ENCODE peak calls at places on chromosomes 5 and 9, in five cellular contexts. I is hepatocyte, E is GM12865, O is IMR-90, N is BJ. F is an unnamed sample.

GRCh38 chr9:27183701-27184100 is 74.7 kb downstream of the TEK start:
- DNase-seq in O (peak), E (no peak), N (no peak), I (peak), F (no peak)

GRCh38 chr5:172854451-172854871 is 20.4 kb downstream of the ERGIC1 start:
- DNase-seq in I (no peak), N (no peak), E (no peak), O (peak), F (peak)

GRCh38 chr9:14340994-14341393 is 27.1 kb upstream of the NFIB start:
- DNase-seq in E (no peak), N (no peak), O (no peak), I (no peak), F (no peak)

GRCh38 chr9:106862946-106863740 is at the start of gene ZNF462:
- DNase-seq in N (no peak), O (peak), E (no peak), I (peak), F (peak)

GRCh38 chr9:89655990-89656657 is 51.3 kb downstream of the GADD45G start:
- DNase-seq in E (peak), O (no peak), N (no peak), I (no peak), F (no peak)

GRCh38 chr5:126483156-126483555 is 59.9 kb downstream of the GRAMD2B start:
- DNase-seq in I (no peak), N (no peak), E (no peak), O (peak), F (peak)

GRCh38 chr5:123036391-123037103 is at the start of gene PPIC:
- DNase-seq in O (peak), E (peak), N (peak), I (peak), F (peak)

GRCh38 chr9:109499631-109500120 is 1.6 kb upstream of the PTPN3 start:
- DNase-seq in I (peak), N (no peak), O (no peak), E (no peak), F (no peak)

GRCh38 chr9:108634669-108635462 is 220.9 kb downstream of the ACTL7B start:
- DNase-seq in E (no peak), I (no peak), O (no peak), N (no peak), F (peak)

GRCh38 chr5:68522863-68523262 is 307.3 kb downstream of the PIK3R1 start:
- DNase-seq in O (peak), I (peak), N (peak), E (no peak), F (peak)

GRCh38 chr5:154476343-154477213 is 1.4 kb downstream of the HAND1 start:
- DNase-seq in N (no peak), O (no peak), I (no peak), E (no peak), F (no peak)

GRCh38 chr5:170439246-170439943 is 50.2 kb upstream of the KCNMB1 start:
- DNase-seq in N (no peak), E (no peak), I (no peak), O (no peak), F (no peak)

GRCh38 chr5:16461026-16461425 is 4.6 kb downstream of the ZNF622 start:
- DNase-seq in E (no peak), N (peak), I (no peak), O (peak), F (peak)

GRCh38 chr5:174608631-174609097 is 115.7 kb upstream of the MSX2 start:
- DNase-seq in I (no peak), N (no peak), E (no peak), O (no peak), F (no peak)

GRCh38 chr5:104179057-104179456 is 616.5 kb upstream of the NUDT12 start:
- DNase-seq in E (peak), N (no peak), O (peak), I (peak), F (peak)

GRCh38 chr5:129696636-129697035 is 51.3 kb upstream of the MINAR2 start:
- DNase-seq in E (no peak), N (no peak), I (no peak), O (no peak), F (no peak)

GRCh38 chr9:82404484-82405280 is 416.1 kb downstream of the SPATA31D1 start:
- DNase-seq in E (no peak), N (no peak), I (no peak), O (peak), F (no peak)

GRCh38 chr9:129330711-129331279 is 152.7 kb upstream of the IER5L start:
- DNase-seq in I (no peak), E (peak), N (no peak), O (no peak), F (peak)

GRCh38 chr5:151805414-151806225 is 33.9 kb downstream of the G3BP1 start:
- DNase-seq in N (peak), I (no peak), O (peak), E (no peak), F (peak)

GRCh38 chr5:75277463-75277862 is 40.8 kb upstream of the ANKRD31 start:
- DNase-seq in O (no peak), E (no peak), N (no peak), I (peak), F (no peak)

GRCh38 chr5:3836528-3836927 is 240.9 kb downstream of the IRX1 start:
- DNase-seq in O (no peak), N (no peak), I (no peak), E (no peak), F (no peak)

GRCh38 chr5:125412561-125413535 is 666.4 kb upstream of the ZNF608 start:
- DNase-seq in I (peak), N (no peak), E (peak), O (peak), F (peak)

GRCh38 chr5:54638090-54638489 is 120.5 kb downstream of the SNX18 start:
- DNase-seq in N (no peak), E (no peak), I (no peak), O (no peak), F (no peak)

GRCh38 chr5:116242363-116242762 is 157.5 kb downstream of the COMMD10 start:
- DNase-seq in I (no peak), O (peak), E (no peak), N (no peak), F (peak)

GRCh38 chr9:119117409-119117808 is 251.8 kb downstream of the BRINP1 start:
- DNase-seq in E (no peak), O (no peak), I (no peak), N (no peak), F (no peak)

GRCh38 chr9:35757527-35758275 is 3.6 kb upstream of the MSMP start:
- DNase-seq in N (no peak), I (no peak), O (no peak), E (no peak), F (no peak)

GRCh38 chr5:88854769-88855168 is 28.2 kb downstream of the MEF2C start:
- DNase-seq in O (no peak), N (no peak), I (no peak), E (no peak), F (no peak)

GRCh38 chr9:131669234-131670172 is 70.4 kb downstream of the RAPGEF1 start:
- DNase-seq in N (no peak), E (no peak), I (no peak), O (no peak), F (no peak)

GRCh38 chr5:74648835-74649286 is 8.3 kb upstream of the ENC1 start:
- DNase-seq in N (no peak), O (peak), E (peak), I (peak), F (peak)

GRCh38 chr9:124139001-124139400 is 118.7 kb upstream of the NEK6 start:
- DNase-seq in E (peak), N (peak), O (peak), I (no peak), F (peak)

GRCh38 chr5:6545770-6546690 is 86.8 kb downstream of the NSUN2 start:
- DNase-seq in O (no peak), N (no peak), I (no peak), E (no peak), F (no peak)

GRCh38 chr9:18824095-18824666 is 208.8 kb downstream of the SAXO1 start:
- DNase-seq in N (no peak), O (no peak), I (peak), E (peak), F (no peak)

GRCh38 chr9:129752915-129753724 is at the start of gene PTGES:
- DNase-seq in O (peak), I (peak), E (peak), N (peak), F (peak)

GRCh38 chr5:127243011-127243410 is 47.6 kb upstream of the MEGF10 start:
- DNase-seq in N (no peak), I (no peak), E (no peak), O (no peak), F (no peak)

GRCh38 chr5:175862131-175863012 is 9.0 kb upstream of the CPLX2 start:
- DNase-seq in I (no peak), O (no peak), N (no peak), E (no peak), F (no peak)

GRCh38 chr5:117614408-117614807 is 1039.8 kb upstream of the SEMA6A start:
- DNase-seq in I (no peak), O (no peak), N (no peak), E (no peak), F (no peak)

GRCh38 chr5:14683906-14684455 is 19.5 kb downstream of the OTULIN start:
- DNase-seq in E (no peak), I (no peak), O (no peak), N (no peak), F (no peak)

DNA sequence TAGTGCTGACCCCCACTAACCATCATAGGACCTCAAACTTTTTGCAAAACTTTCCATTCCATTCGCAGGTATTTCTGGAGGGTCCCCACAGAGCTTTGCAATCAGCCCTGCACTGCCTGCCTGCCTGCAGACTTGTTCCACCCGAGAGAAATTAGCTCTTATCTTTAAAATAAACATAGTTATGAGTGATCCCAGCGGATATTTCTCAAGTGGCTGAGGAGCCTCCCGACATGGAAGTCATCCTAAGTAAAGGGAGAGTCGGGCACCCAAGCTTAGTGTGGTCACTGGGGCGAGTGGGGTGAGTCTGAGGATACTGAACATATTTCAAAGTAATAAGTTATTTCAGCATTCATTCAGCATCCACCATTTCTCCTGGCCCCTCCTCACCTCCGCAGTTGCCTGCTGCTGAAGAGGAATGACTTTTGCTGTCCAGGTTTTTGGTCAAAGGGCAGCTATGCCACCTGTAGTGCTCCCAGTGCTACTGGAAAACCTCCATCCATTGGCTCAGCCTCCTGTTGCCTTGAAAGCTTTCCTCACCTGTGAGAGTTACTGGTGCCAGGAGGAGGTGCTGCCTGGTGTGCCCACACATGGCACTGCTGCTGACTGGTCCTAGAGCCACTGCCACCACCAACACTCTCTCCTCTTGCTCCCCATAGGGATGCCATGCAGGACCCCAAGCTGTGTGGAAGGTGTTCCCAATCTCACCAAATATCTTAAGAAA is 89.7 kb upstream of the PCSK1 start:
- DNase-seq in N (no peak), E (no peak), I (no peak), O (no peak), F (no peak)
- H3K4me3 ChIP-seq in N (no peak), E (no peak), I (no peak), O (no peak), F (no peak)

DNA sequence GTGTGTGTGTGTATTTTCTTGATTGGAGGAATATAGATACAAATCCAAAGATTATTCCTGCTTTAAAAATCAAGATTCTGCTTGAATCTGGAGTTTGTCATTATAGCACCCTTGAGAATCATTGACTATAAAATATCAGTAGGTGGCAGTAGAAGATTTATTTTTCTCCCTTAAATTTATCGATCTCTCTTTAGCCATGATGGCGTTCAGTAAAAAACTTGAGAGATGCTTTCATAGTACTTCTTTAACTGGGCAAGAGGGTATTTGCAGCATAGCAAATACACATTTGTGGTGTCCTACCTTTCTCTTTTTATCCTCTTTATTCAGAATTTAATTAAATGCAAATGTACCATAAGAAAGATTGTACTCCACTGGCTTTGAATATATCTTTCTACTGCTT is 307.7 kb downstream of the ADGRV1 start:
- DNase-seq in O (peak), N (no peak), I (no peak), E (peak), F (peak)
- TF ChIP-seq CTCF in O (peak), N (peak), I (peak), E (peak), F (peak)

GRCh38 chr9:69171049-69171448 is 3.0 kb upstream of the TJP2 start:
- DNase-seq in N (no peak), I (peak), O (peak), E (no peak), F (no peak)
- H3K4me3 ChIP-seq in N (no peak), I (no peak), O (no peak), E (no peak), F (no peak)

GRCh38 chr9:121735065-121735791 is 83.8 kb downstream of the DAB2IP start:
- DNase-seq in E (peak), O (peak), I (peak), N (peak), F (peak)
- TF ChIP-seq CTCF in E (peak), O (peak), I (peak), N (peak), F (peak)

GRCh38 chr9:133533878-133534277 is 626 bp upstream of the ADAMTSL2 start:
- DNase-seq in N (no peak), I (no peak), E (no peak), O (no peak), F (peak)
- H3K4me3 ChIP-seq in N (no peak), I (no peak), E (no peak), O (no peak), F (no peak)

GRCh38 chr5:45862763-45863162 is 166.6 kb upstream of the HCN1 start:
- DNase-seq in O (no peak), N (no peak), E (no peak), I (no peak), F (no peak)
- TF ChIP-seq CTCF in O (no peak), N (no peak), E (no peak), I (no peak), F (no peak)

GRCh38 chr9:127927457-127928231 is 2.9 kb downstream of the PIP5KL1 start:
- DNase-seq in E (peak), O (no peak), N (no peak), I (peak), F (no peak)
- H3K4me3 ChIP-seq in E (peak), O (no peak), N (peak), I (peak), F (peak)